ENCODE peak calls at places on chromosome 1, in five cellular contexts. Z is ureter, Q is smooth muscle cell of the brain vasculature, F is NCI-H1105 treated with DMSO at 0.1 percent for 48 hours, N is caudate nucleus. U is an unnamed sample.

GRCh38 chr1:155892801-155893200 is 18.3 kb downstream of the RIT1 start:
- DNase-seq in Z (no peak), Q (no peak), F (no peak), N (no peak), U (no peak)

GRCh38 chr1:9235123-9235513 is 544 bp downstream of the H6PD start:
- DNase-seq in Z (no peak), Q (no peak), F (peak), N (no peak), U (no peak)

GRCh38 chr1:100034465-100034864 is 64.7 kb downstream of the SLC35A3 start:
- DNase-seq in Z (no peak), Q (no peak), F (peak), N (no peak), U (no peak)

GRCh38 chr1:182175340-182176068 is 114.0 kb upstream of the ZNF648 start:
- DNase-seq in Z (no peak), Q (no peak), F (peak), N (no peak), U (no peak)

GRCh38 chr1:53430779-53431178 is 28.4 kb upstream of the DMRTB1 start:
- DNase-seq in Z (no peak), Q (no peak), F (no peak), N (no peak), U (no peak)

GRCh38 chr1:29999595-29999994 is 723.8 kb downstream of the MATN1 start:
- DNase-seq in Z (no peak), Q (no peak), F (no peak), N (no peak), U (peak)

GRCh38 chr1:11170102-11170501 is 19.1 kb upstream of the ANGPTL7 start:
- DNase-seq in Z (no peak), Q (no peak), F (no peak), N (no peak), U (no peak)

GRCh38 chr1:20080441-20081330 is 10.7 kb downstream of the PLA2G5 start:
- DNase-seq in Z (no peak), Q (no peak), F (no peak), N (no peak), U (no peak)

GRCh38 chr1:113391643-113392271 is 1.4 kb downstream of the MAGI3 start:
- DNase-seq in Z (no peak), Q (no peak), F (peak), N (no peak), U (no peak)

GRCh38 chr1:32242341-32242851 is 4.6 kb upstream of the FAM167B start:
- DNase-seq in Z (no peak), Q (no peak), F (no peak), N (peak), U (no peak)